ENCODE peak calls at places on chromosomes 3 and 15, in five cellular contexts. A is mucosa of descending colon; R is naive thymus-derived CD4-positive, alpha-beta T cell; F is right cardiac atrium; I is heart right ventricle. Y is an unnamed sample.

GRCh38 chr15:41438206-41438605 is 21.3 kb downstream of the RTF1 start:
- ATAC-seq in A (no peak), R (no peak), F (no peak), I (no peak), Y (no peak)

GRCh38 chr3:190094201-190094718 is 26.4 kb downstream of the P3H2 start:
- ATAC-seq in A (peak), R (no peak), F (peak), I (peak), Y (no peak)

GRCh38 chr15:81038975-81039607 is 38.4 kb downstream of the TLNRD1 start:
- ATAC-seq in A (no peak), R (no peak), F (peak), I (peak), Y (peak)

GRCh38 chr3:38472342-38472741 is 18.7 kb downstream of the ACVR2B start:
- ATAC-seq in A (peak), R (no peak), F (no peak), I (no peak), Y (peak)

GRCh38 chr3:106610362-106610997 is 741.7 kb upstream of the CBLB start:
- ATAC-seq in A (no peak), R (no peak), F (no peak), I (no peak), Y (no peak)

GRCh38 chr3:179608931-179609720 is 4.5 kb downstream of the NDUFB5 start:
- ATAC-seq in A (no peak), R (no peak), F (no peak), I (no peak), Y (no peak)

GRCh38 chr15:59222106-59222505 is 15.5 kb downstream of the LDHAL6B start:
- ATAC-seq in A (peak), R (no peak), F (no peak), I (no peak), Y (no peak)

GRCh38 chr3:54374214-54374855 is 252.0 kb downstream of the CACNA2D3 start:
- ATAC-seq in A (peak), R (no peak), F (no peak), I (no peak), Y (peak)

GRCh38 chr15:87620393-87620792 is 636.1 kb downstream of the NTRK3 start:
- ATAC-seq in A (no peak), R (no peak), F (no peak), I (no peak), Y (no peak)

GRCh38 chr3:102307442-102307841 is 127.4 kb upstream of the ZPLD1 start:
- ATAC-seq in A (no peak), R (no peak), F (no peak), I (no peak), Y (no peak)

GRCh38 chr15:78763796-78764241 is 47.4 kb downstream of the ADAMTS7 start:
- ATAC-seq in A (no peak), R (no peak), F (no peak), I (no peak), Y (no peak)

GRCh38 chr15:78739996-78740903 is 71.0 kb downstream of the ADAMTS7 start:
- ATAC-seq in A (peak), R (peak), F (peak), I (no peak), Y (peak)

GRCh38 chr3:158748237-158748828 is 16.1 kb upstream of the RARRES1 start:
- ATAC-seq in A (peak), R (peak), F (peak), I (peak), Y (no peak)

GRCh38 chr3:128133273-128133883 is 9.8 kb upstream of the RUVBL1 start:
- ATAC-seq in A (peak), R (peak), F (peak), I (peak), Y (peak)

GRCh38 chr3:16415911-16416310 is 97.6 kb downstream of the RFTN1 start:
- ATAC-seq in A (no peak), R (no peak), F (no peak), I (no peak), Y (no peak)

GRCh38 chr3:43969944-43970343 is 271.7 kb upstream of the TOPAZ1 start:
- ATAC-seq in A (no peak), R (no peak), F (no peak), I (no peak), Y (no peak)

GRCh38 chr15:39869858-39870515 is 50.1 kb downstream of the GPR176 start:
- ATAC-seq in A (no peak), R (no peak), F (peak), I (no peak), Y (no peak)

GRCh38 chr3:79233431-79234060 is 534.3 kb downstream of the ROBO1 start:
- ATAC-seq in A (no peak), R (no peak), F (no peak), I (no peak), Y (no peak)